ENCODE peak calls at places on chromosomes 2 and 18, in nine cellular contexts. A is mesendoderm, Q is A172, M is AG08396, H is T47D, Z is GM13977, D is ecto neural progenitor cell, W is cardiac fibroblast, I is LoVo. R is an unnamed sample.

GRCh38 chr2:20425371-20425881 is 21.4 kb upstream of the RHOB start:
- DNase-seq in A (no peak), Q (peak; percentile 85), M (no peak), H (no peak), Z (peak; percentile 39), D (no peak), W (peak; percentile 70), I (no peak), R (peak; percentile 35)

GRCh38 chr2:47501374-47502200 is 98.6 kb downstream of the MSH2 start:
- DNase-seq in A (peak; percentile 82), Q (peak; percentile 80), M (no peak), H (no peak), Z (no peak), D (no peak), W (peak; percentile 80), I (no peak), R (peak; percentile 73)

GRCh38 chr18:58309610-58310239 is 265.7 kb downstream of the NEDD4L start:
- DNase-seq in A (no peak), Q (no peak), M (no peak), H (no peak), Z (no peak), D (no peak), W (no peak), I (no peak), R (no peak)

GRCh38 chr18:28108801-28109200 is 68.1 kb downstream of the CDH2 start:
- DNase-seq in A (peak; percentile 54), Q (peak; percentile 35), M (no peak), H (no peak), Z (no peak), D (no peak), W (peak; percentile 35), I (no peak), R (peak; percentile 85)

GRCh38 chr2:145638675-145639074 is 1118.8 kb upstream of the ZEB2 start:
- DNase-seq in A (peak; percentile 9), Q (no peak), M (no peak), H (no peak), Z (peak; percentile 3), D (no peak), W (no peak), I (no peak), R (no peak)

GRCh38 chr18:293557-293956 is 25.7 kb upstream of the THOC1 start:
- DNase-seq in A (no peak), Q (no peak), M (no peak), H (no peak), Z (no peak), D (no peak), W (peak; percentile 31), I (no peak), R (peak; percentile 32)

GRCh38 chr18:8607776-8608682 is 1.2 kb upstream of the RAB12 start:
- DNase-seq in A (no peak), Q (no peak), M (no peak), H (no peak), Z (no peak), D (no peak), W (peak; percentile 46), I (no peak), R (peak; percentile 77)

GRCh38 chr2:98772531-98772930 is 41.6 kb upstream of the MGAT4A start:
- DNase-seq in A (no peak), Q (no peak), M (no peak), H (no peak), Z (no peak), D (no peak), W (peak; percentile 55), I (no peak), R (no peak)

GRCh38 chr2:214604861-214605260 is 194.0 kb downstream of the VWC2L start:
- DNase-seq in A (peak; percentile 79), Q (peak; percentile 70), M (peak; percentile 28), H (no peak), Z (no peak), D (no peak), W (peak; percentile 21), I (no peak), R (peak; percentile 15)

GRCh38 chr2:173231042-173231441 is 123.6 kb upstream of the CDCA7 start:
- DNase-seq in A (no peak), Q (no peak), M (no peak), H (no peak), Z (no peak), D (no peak), W (no peak), I (no peak), R (no peak)

GRCh38 chr2:85768713-85769112 is 14.9 kb downstream of the ATOH8 start:
- DNase-seq in A (no peak), Q (peak; percentile 57), M (no peak), H (no peak), Z (no peak), D (no peak), W (peak; percentile 72), I (no peak), R (no peak)

GRCh38 chr2:62099523-62100175 is 96.3 kb upstream of the B3GNT2 start:
- DNase-seq in A (no peak), Q (no peak), M (no peak), H (no peak), Z (peak; percentile 44), D (no peak), W (no peak), I (no peak), R (no peak)

GRCh38 chr2:120109186-120110061 is 96.5 kb downstream of the EPB41L5 start:
- DNase-seq in A (no peak), Q (peak; percentile 54), M (peak; percentile 21), H (peak; percentile 4), Z (peak; percentile 39), D (no peak), W (peak; percentile 73), I (no peak), R (peak; percentile 38)

GRCh38 chr2:37301408-37301807 is 23.2 kb downstream of the PRKD3 start:
- DNase-seq in A (peak; percentile 53), Q (no peak), M (no peak), H (no peak), Z (no peak), D (no peak), W (no peak), I (no peak), R (no peak)

GRCh38 chr2:181440919-181441318 is 16.3 kb upstream of the ITGA4 start:
- DNase-seq in A (no peak), Q (no peak), M (no peak), H (no peak), Z (no peak), D (no peak), W (no peak), I (no peak), R (no peak)

GRCh38 chr2:234251326-234252271 is 201.1 kb downstream of the SPP2 start:
- DNase-seq in A (no peak), Q (peak; percentile 98), M (peak; percentile 84), H (no peak), Z (no peak), D (no peak), W (peak; percentile 98), I (peak; percentile 86), R (peak; percentile 100)

GRCh38 chr2:106269591-106270291 is 75.6 kb upstream of the UXS1 start:
- DNase-seq in A (no peak), Q (no peak), M (no peak), H (peak; percentile 26), Z (peak; percentile 54), D (no peak), W (peak; percentile 4), I (peak; percentile 47), R (peak; percentile 23)

GRCh38 chr2:139946690-139947089 is 1166.5 kb upstream of the NXPH2 start:
- DNase-seq in A (peak; percentile 46), Q (no peak), M (no peak), H (no peak), Z (no peak), D (no peak), W (no peak), I (no peak), R (no peak)

GRCh38 chr2:240357641-240358012 is 77.8 kb upstream of the GPC1 start:
- DNase-seq in A (no peak), Q (no peak), M (no peak), H (no peak), Z (no peak), D (no peak), W (no peak), I (no peak), R (no peak)

GRCh38 chr18:58251416-58251815 is 207.4 kb downstream of the NEDD4L start:
- DNase-seq in A (no peak), Q (no peak), M (no peak), H (no peak), Z (no peak), D (no peak), W (no peak), I (no peak), R (no peak)

GRCh38 chr2:218896501-218897393 is 16.1 kb downstream of the WNT10A start:
- DNase-seq in A (peak; percentile 64), Q (peak; percentile 82), M (peak; percentile 39), H (no peak), Z (peak; percentile 92), D (no peak), W (peak; percentile 15), I (no peak), R (peak; percentile 84)

GRCh38 chr2:233349005-233349998 is 5.0 kb upstream of the DGKD start:
- DNase-seq in A (no peak), Q (peak; percentile 71), M (no peak), H (no peak), Z (peak; percentile 53), D (no peak), W (peak; percentile 31), I (peak; percentile 33), R (no peak)

GRCh38 chr2:201313362-201313761 is 43.8 kb downstream of the FLACC1 start:
- DNase-seq in A (no peak), Q (no peak), M (no peak), H (no peak), Z (no peak), D (no peak), W (no peak), I (no peak), R (no peak)

GRCh38 chr2:120545521-120546076 is 190.1 kb upstream of the GLI2 start:
- DNase-seq in A (no peak), Q (no peak), M (no peak), H (no peak), Z (no peak), D (no peak), W (no peak), I (no peak), R (no peak)

GRCh38 chr2:75574106-75574505 is 13.4 kb upstream of the EVA1A start:
- DNase-seq in A (peak; percentile 29), Q (no peak), M (no peak), H (no peak), Z (no peak), D (no peak), W (no peak), I (no peak), R (peak; percentile 53)

GRCh38 chr18:21112543-21113105 is 1.0 kb upstream of the ROCK1 start:
- DNase-seq in A (peak; percentile 22), Q (peak; percentile 11), M (no peak), H (no peak), Z (no peak), D (no peak), W (peak; percentile 54), I (no peak), R (no peak)

GRCh38 chr2:28617502-28618184 is 121.8 kb downstream of the PLB1 start:
- DNase-seq in A (no peak), Q (no peak), M (no peak), H (no peak), Z (no peak), D (no peak), W (no peak), I (no peak), R (peak; percentile 32)

GRCh38 chr2:30661173-30662107 is 145.8 kb downstream of the CAPN13 start:
- DNase-seq in A (peak; percentile 75), Q (no peak), M (no peak), H (no peak), Z (no peak), D (no peak), W (no peak), I (no peak), R (peak; percentile 11)

GRCh38 chr2:178700922-178701342 is 106.3 kb downstream of the TTN start:
- DNase-seq in A (peak; percentile 29), Q (peak; percentile 13), M (peak; percentile 21), H (no peak), Z (peak; percentile 25), D (no peak), W (peak; percentile 57), I (peak; percentile 62), R (peak; percentile 36)

GRCh38 chr2:2332381-2332780 is 1.3 kb upstream of the MYT1L start:
- DNase-seq in A (no peak), Q (no peak), M (no peak), H (no peak), Z (no peak), D (no peak), W (no peak), I (no peak), R (no peak)

GRCh38 chr2:128412181-128412871 is 93.7 kb upstream of the HS6ST1 start:
- DNase-seq in A (no peak), Q (no peak), M (no peak), H (no peak), Z (no peak), D (peak; percentile 22), W (no peak), I (no peak), R (no peak)

R was measured in renal cortical epithelial cell.